ENCODE peak calls at places on chromosomes 2 and 18, in eight cellular contexts. Z is adrenal gland, P is IMR-90, S is psoas muscle, B is AG04450, L is HepG2, T is PC-3, H is body of pancreas. M is an unnamed sample. For H3K9me3 and H3K27me3, the result is how much of the 10 kb centered on the place peaks cover.

GRCh38 chr2:237190958-237191692 is 105.4 kb downstream of the COPS8 start:
- DNase-seq in S (no peak), H (no peak), T (no peak), P (no peak), B (no peak), L (no peak), Z (no peak), M (no peak)

GRCh38 chr2:26634636-26635230 is 6.4 kb downstream of the CIB4 start:
- DNase-seq in Z (no peak), B (no peak), T (no peak), H (no peak), S (no peak), L (no peak), P (no peak), M (no peak)

GRCh38 chr2:1310866-1311265 is 102.4 kb upstream of the TPO start:
- DNase-seq in L (no peak), P (no peak), B (no peak), T (no peak), H (no peak), Z (no peak), S (no peak), M (no peak)

GRCh38 chr2:112583497-112584133 is 794 bp upstream of the CHCHD5 start:
- DNase-seq in P (no peak), L (peak), H (no peak), T (peak), Z (no peak), S (no peak), B (no peak), M (no peak)

GRCh38 chr2:109129921-109130725 is 1.1 kb downstream of the SH3RF3 start:
- DNase-seq in S (peak), B (no peak), P (peak), H (peak), L (no peak), Z (peak), T (peak), M (no peak)

GRCh38 chr2:196383799-196384198 is 212.4 kb upstream of the STK17B start:
- DNase-seq in S (no peak), L (no peak), P (no peak), B (no peak), T (no peak), H (no peak), Z (no peak), M (no peak)

GRCh38 chr2:147438897-147439296 is 405.9 kb upstream of the ACVR2A start:
- DNase-seq in Z (no peak), L (no peak), B (no peak), P (no peak), H (no peak), S (no peak), T (no peak), M (no peak)

GRCh38 chr2:15884790-15885189 is 55.6 kb upstream of the MYCN start:
- DNase-seq in Z (no peak), S (no peak), L (no peak), P (no peak), B (no peak), H (no peak), T (no peak), M (no peak)

GRCh38 chr2:234366891-234367290 is 130.0 kb downstream of the ARL4C start:
- DNase-seq in L (no peak), P (peak), S (no peak), H (no peak), Z (peak), B (no peak), T (peak), M (no peak)

GRCh38 chr2:15912203-15912602 is 28.1 kb upstream of the MYCN start:
- DNase-seq in L (no peak), Z (peak), T (peak), B (no peak), P (peak), H (peak), S (peak), M (peak)

GRCh38 chr18:76454429-76454828 is 40.6 kb downstream of the ZNF516 start:
- DNase-seq in H (no peak), S (no peak), B (peak), T (no peak), P (peak), L (no peak), Z (no peak), M (no peak)

GRCh38 chr2:226183550-226183949 is 616.1 kb downstream of the IRS1 start:
- DNase-seq in T (no peak), H (no peak), L (no peak), B (no peak), Z (no peak), S (no peak), P (peak), M (no peak)

GRCh38 chr2:195622966-195623365 is 34.1 kb upstream of the SLC39A10 start:
- DNase-seq in L (peak), S (no peak), H (no peak), B (no peak), T (peak), P (peak), Z (no peak), M (no peak)

GRCh38 chr2:48135797-48136196 is 229.5 kb upstream of the FBXO11 start:
- DNase-seq in P (no peak), L (no peak), Z (no peak), T (no peak), H (no peak), S (no peak), B (no peak), M (no peak)

GRCh38 chr2:190093793-190094192 is 31.3 kb upstream of the MSTN start:
- DNase-seq in Z (peak), L (no peak), H (no peak), B (peak), S (peak), T (no peak), P (peak), M (no peak)

GRCh38 chr2:84991404-84992151 is 20.6 kb downstream of the KCMF1 start:
- DNase-seq in P (peak), T (peak), Z (no peak), B (peak), H (no peak), L (no peak), S (no peak), M (peak)

GRCh38 chr18:78666666-78667335 is 312.8 kb upstream of the SALL3 start:
- DNase-seq in S (no peak), L (no peak), Z (no peak), H (no peak), P (no peak), T (no peak), B (no peak), M (no peak)

GRCh38 chr2:95025406-95026319 is at the start of gene MAL:
- DNase-seq in L (no peak), T (no peak), H (no peak), S (no peak), B (no peak), P (no peak), Z (no peak), M (peak)

GRCh38 chr2:16165518-16166326 is 225.4 kb downstream of the MYCN start:
- DNase-seq in L (no peak), H (no peak), T (no peak), B (no peak), Z (no peak), P (no peak), S (no peak), M (no peak)

GRCh38 chr2:197803033-197803444 is 1.4 kb upstream of the PLCL1 start:
- DNase-seq in H (no peak), L (peak), B (peak), Z (no peak), S (no peak), T (peak), P (peak), M (no peak)

GRCh38 chr18:9177047-9177446 is 40.5 kb downstream of the ANKRD12 start:
- DNase-seq in T (no peak), P (no peak), H (no peak), L (no peak), B (no peak), S (no peak), Z (no peak), M (no peak)

GRCh38 chr18:7452331-7452730 is 114.8 kb upstream of the PTPRM start:
- DNase-seq in Z (no peak), P (peak), L (peak), T (peak), B (no peak), S (no peak), H (peak), M (peak)

GRCh38 chr18:75790821-75791220 is 363.3 kb upstream of the SMIM21 start:
- DNase-seq in B (no peak), Z (no peak), S (no peak), H (no peak), L (no peak), T (no peak), P (no peak), M (no peak)

GRCh38 chr2:96685592-96686459 is 43.3 kb downstream of the FER1L5 start:
- DNase-seq in Z (no peak), B (no peak), L (peak), S (no peak), P (no peak), H (no peak), T (no peak), M (no peak)

GRCh38 chr2:96953611-96954489 is 32.5 kb downstream of the FAM178B start:
- DNase-seq in Z (no peak), L (no peak), P (no peak), B (no peak), S (no peak), H (no peak), T (no peak), M (no peak)

GRCh38 chr18:9848170-9848854 is 37.5 kb upstream of the TXNDC2 start:
- DNase-seq in Z (no peak), L (no peak), H (no peak), B (no peak), T (no peak), S (no peak), P (no peak), M (no peak)

GRCh38 chr2:170554278-170554955 is 160.7 kb upstream of the SP5 start:
- DNase-seq in S (peak), H (peak), T (peak), B (no peak), P (no peak), L (no peak), Z (peak), M (peak)

GRCh38 chr2:220276736-220277444 is 649.5 kb downstream of the SLC4A3 start:
- DNase-seq in H (no peak), B (no peak), P (peak), T (peak), S (no peak), Z (no peak), L (no peak), M (peak)

GRCh38 chr2:60152226-60152833 is 401.1 kb downstream of the BCL11A start:
- DNase-seq in P (peak), S (no peak), H (no peak), Z (no peak), B (no peak), L (peak), T (peak), M (no peak)

GRCh38 chr2:43083710-43084698 is 142.4 kb downstream of the ZFP36L2 start:
- DNase-seq in Z (peak), L (no peak), S (peak), B (no peak), H (no peak), T (peak), P (peak), M (peak)

GRCh38 chr2:178827739-178828487 is 20.7 kb upstream of the TTN start:
- DNase-seq in L (peak), T (no peak), P (no peak), S (no peak), Z (no peak), H (no peak), B (no peak), M (no peak)

GRCh38 chr2:6089474-6089873 is 397.3 kb downstream of the SOX11 start:
- DNase-seq in S (no peak), P (no peak), L (no peak), B (no peak), Z (no peak), H (no peak), T (no peak), M (no peak)

GRCh38 chr2:199895406-199895805 is 15.7 kb upstream of the C2orf69 start:
- DNase-seq in T (no peak), L (no peak), P (no peak), B (no peak), H (no peak), S (no peak), Z (no peak), M (no peak)

GRCh38 chr18:26405190-26405781 is 143.1 kb downstream of the KCTD1 start:
- DNase-seq in T (peak), P (peak), S (no peak), H (peak), L (peak), Z (peak), B (no peak), M (peak)

GRCh38 chr2:205885492-205886099 is 200.4 kb downstream of the INO80D start:
- DNase-seq in B (peak), S (peak), T (peak), L (peak), H (peak), Z (peak), P (peak), M (peak)

GRCh38 chr2:4151521-4151920 is 448.1 kb downstream of the DCDC2C start:
- DNase-seq in S (no peak), L (no peak), H (no peak), Z (no peak), P (no peak), B (no peak), T (no peak), M (no peak)
- H3K4me3 ChIP-seq in S (no peak), L (no peak), H (no peak), Z (no peak), P (no peak), B (no peak), T (no peak), M (no peak)

GRCh38 chr18:59268722-59269562 is 4.3 kb downstream of the RAX start:
- DNase-seq in P (no peak), S (no peak), B (no peak), H (peak), Z (no peak), T (peak), L (peak), M (peak)

GRCh38 chr18:59266876-59267510 is 6.3 kb downstream of the RAX start:
- DNase-seq in S (no peak), B (no peak), T (no peak), Z (no peak), P (no peak), H (no peak), L (no peak), M (no peak)

GRCh38 chr18:59269563-59270214 is 3.6 kb downstream of the RAX start:
- DNase-seq in S (no peak), B (no peak), Z (no peak), P (no peak), L (no peak), H (no peak), T (no peak), M (no peak)

GRCh38 chr18:59267511-59268126 is 5.6 kb downstream of the RAX start:
- DNase-seq in L (no peak), Z (no peak), H (no peak), T (no peak), P (no peak), B (no peak), S (no peak), M (peak)

DNA sequence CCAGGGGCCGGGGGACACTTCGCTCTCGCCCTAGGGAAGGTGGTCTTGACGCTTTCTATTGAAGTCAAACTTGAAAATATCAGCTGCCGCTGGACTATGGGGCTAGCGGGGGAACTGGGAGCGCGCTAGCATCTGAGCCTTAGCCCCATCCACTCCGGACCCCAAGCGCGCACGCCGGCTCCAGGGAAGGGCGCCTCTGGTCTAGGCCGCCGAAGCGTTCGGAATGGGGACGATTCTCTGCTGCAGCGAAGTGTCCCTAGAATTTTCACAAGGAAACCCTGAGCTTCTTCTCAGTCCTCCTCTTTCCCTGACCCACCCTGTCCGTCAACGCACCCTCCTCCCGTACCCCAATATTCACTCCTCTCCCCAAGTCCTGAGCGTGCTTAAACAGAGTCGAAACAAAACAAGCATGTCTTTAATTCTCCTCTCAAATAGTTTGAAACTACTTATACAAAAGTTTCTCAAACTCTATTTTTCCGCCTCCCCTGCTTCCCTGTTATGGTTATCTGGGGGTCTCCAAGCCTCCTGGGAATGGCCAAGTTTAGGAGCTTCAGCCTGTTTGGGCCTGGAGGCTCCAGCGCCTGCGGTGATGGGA is 5.0 kb downstream of the RAX start:
- DNase-seq in T (no peak), P (no peak), B (no peak), H (no peak), Z (no peak), L (no peak), S (no peak), M (no peak)
- H3K9me3 ChIP-seq in T (under half), P (under half), B (under half), H (under half), Z (under half), L (under half), S (under half), M (under half)

DNA sequence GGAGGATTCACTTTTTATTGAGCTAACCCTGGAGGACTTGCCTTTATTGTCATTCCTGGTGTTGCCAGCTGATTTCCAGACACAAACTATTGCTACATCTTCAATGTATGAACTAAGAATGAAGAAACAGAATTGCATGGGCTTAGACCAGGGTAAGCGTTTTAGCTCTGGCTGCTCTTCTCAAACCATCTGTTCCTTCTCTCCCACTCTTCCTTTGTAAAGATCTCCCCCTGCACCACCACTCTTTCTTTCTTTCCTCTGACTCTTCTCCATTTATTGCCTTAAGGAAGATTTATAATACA is 41.8 kb downstream of the NCKAP5 start:
- DNase-seq in P (peak), B (no peak), S (no peak), T (no peak), H (no peak), L (no peak), Z (no peak), M (no peak)
- H3K27me3 ChIP-seq in P (under half), B (under half), S (under half), T (under half), H (under half), L (under half), Z (under half), M (under half)

GRCh38 chr2:105394951-105395611 is 3.8 kb downstream of the FHL2 start:
- DNase-seq in H (no peak), L (peak), P (peak), B (no peak), Z (no peak), T (no peak), S (no peak), M (no peak)
- H3K4me3 ChIP-seq in H (no peak), L (no peak), P (peak), B (peak), Z (no peak), T (peak), S (peak), M (peak)

GRCh38 chr2:18336975-18337374 is 223.5 kb downstream of the RDH14 start:
- DNase-seq in L (no peak), P (peak), T (no peak), H (no peak), S (no peak), B (no peak), Z (no peak), M (no peak)

GRCh38 chr2:18332477-18332876 is 228.0 kb downstream of the RDH14 start:
- DNase-seq in T (no peak), S (no peak), P (no peak), Z (no peak), H (no peak), B (no peak), L (no peak), M (no peak)
- H3K9me3 ChIP-seq in T (under half), S (under half), P (under half), Z (under half), H (under half), B (under half), L (under half), M (under half)

GRCh38 chr2:120734930-120735611 is 597 bp upstream of the GLI2 start:
- DNase-seq in B (no peak), T (no peak), L (no peak), H (no peak), S (no peak), P (peak), Z (no peak), M (no peak)
- H3K27me3 ChIP-seq in B (under half), T (under half), L (half or more), H (under half), S (under half), P (under half), Z (under half), M (under half)

M was measured in MG63.